ENCODE peak calls at places on chromosome 1, in ten cellular contexts. B, C, Y, T, O, W, R, K, D and U are unnamed samples.

GRCh38 chr1:229563241-229563640 is 4.7 kb upstream of the ABCB10 start:
- DNase-seq in B (no peak), C (no peak), Y (no peak), T (no peak), O (no peak), W (no peak), R (no peak), K (no peak), D (no peak), U (no peak)

GRCh38 chr1:109242387-109242786 is 7.0 kb upstream of the CELSR2 start:
- DNase-seq in B (no peak), C (no peak), Y (no peak), T (no peak), O (no peak), W (no peak), R (no peak), K (no peak), D (no peak), U (no peak)

GRCh38 chr1:24003331-24003972 is 23.3 kb upstream of the SRSF10 start:
- DNase-seq in B (no peak), C (peak; percentile 25), Y (no peak), T (no peak), O (peak; percentile 17), W (no peak), R (no peak), K (peak; percentile 70), D (no peak), U (peak; percentile 78)

GRCh38 chr1:24190970-24191570 is 4.0 kb upstream of the IFNLR1 start:
- DNase-seq in B (no peak), C (peak; percentile 98), Y (peak; percentile 26), T (no peak), O (no peak), W (no peak), R (no peak), K (no peak), D (no peak), U (no peak)

GRCh38 chr1:35364732-35365131 is 96.2 kb downstream of the ZMYM4 start:
- DNase-seq in B (no peak), C (peak; percentile 15), Y (no peak), T (no peak), O (no peak), W (no peak), R (no peak), K (no peak), D (no peak), U (no peak)

GRCh38 chr1:9901148-9902059 is 8.7 kb downstream of the CTNNBIP1 start:
- DNase-seq in B (no peak), C (no peak), Y (peak; percentile 42), T (no peak), O (no peak), W (no peak), R (peak; percentile 63), K (no peak), D (no peak), U (no peak)

GRCh38 chr1:242454262-242455051 is 70.0 kb downstream of the PLD5 start:
- DNase-seq in B (no peak), C (peak; percentile 9), Y (peak; percentile 3), T (peak; percentile 67), O (no peak), W (peak; percentile 16), R (no peak), K (peak; percentile 48), D (no peak), U (peak; percentile 3)

GRCh38 chr1:183567584-183567983 is 22.7 kb downstream of the NCF2 start:
- DNase-seq in B (no peak), C (peak; percentile 21), Y (peak; percentile 55), T (no peak), O (peak; percentile 32), W (no peak), R (peak; percentile 81), K (peak; percentile 80), D (no peak), U (no peak)

GRCh38 chr1:201546093-201546492 is 7.2 kb downstream of the NAV1 start:
- DNase-seq in B (no peak), C (no peak), Y (no peak), T (peak; percentile 35), O (no peak), W (no peak), R (no peak), K (no peak), D (no peak), U (no peak)

GRCh38 chr1:12594966-12595838 is 22.8 kb downstream of the DHRS3 start:
- DNase-seq in B (no peak), C (no peak), Y (peak; percentile 52), T (peak; percentile 90), O (no peak), W (peak; percentile 46), R (peak; percentile 70), K (peak; percentile 62), D (peak; percentile 58), U (no peak)

GRCh38 chr1:61241411-61241838 is 159.1 kb downstream of the NFIA start:
- DNase-seq in B (no peak), C (no peak), Y (peak; percentile 69), T (no peak), O (no peak), W (no peak), R (no peak), K (no peak), D (no peak), U (no peak)

GRCh38 chr1:25033828-25034451 is 103.9 kb upstream of the RUNX3 start:
- DNase-seq in B (no peak), C (no peak), Y (peak; percentile 43), T (no peak), O (no peak), W (no peak), R (peak; percentile 73), K (no peak), D (no peak), U (no peak)

GRCh38 chr1:54559771-54560231 is 11.8 kb downstream of the ACOT11 start:
- DNase-seq in B (no peak), C (no peak), Y (no peak), T (peak; percentile 75), O (no peak), W (no peak), R (no peak), K (no peak), D (no peak), U (no peak)

GRCh38 chr1:225004396-225004795 is 74.9 kb downstream of the DNAH14 start:
- DNase-seq in B (no peak), C (no peak), Y (no peak), T (peak; percentile 0), O (no peak), W (no peak), R (no peak), K (no peak), D (no peak), U (no peak)
- TF ChIP-seq CTCF in B (no peak), C (peak; percentile 45), Y (no peak), T (peak; percentile 27), O (peak; percentile 38), W (no peak), R (no peak), K (peak; percentile 35), D (peak; percentile 26), U (peak; percentile 16)

DNA sequence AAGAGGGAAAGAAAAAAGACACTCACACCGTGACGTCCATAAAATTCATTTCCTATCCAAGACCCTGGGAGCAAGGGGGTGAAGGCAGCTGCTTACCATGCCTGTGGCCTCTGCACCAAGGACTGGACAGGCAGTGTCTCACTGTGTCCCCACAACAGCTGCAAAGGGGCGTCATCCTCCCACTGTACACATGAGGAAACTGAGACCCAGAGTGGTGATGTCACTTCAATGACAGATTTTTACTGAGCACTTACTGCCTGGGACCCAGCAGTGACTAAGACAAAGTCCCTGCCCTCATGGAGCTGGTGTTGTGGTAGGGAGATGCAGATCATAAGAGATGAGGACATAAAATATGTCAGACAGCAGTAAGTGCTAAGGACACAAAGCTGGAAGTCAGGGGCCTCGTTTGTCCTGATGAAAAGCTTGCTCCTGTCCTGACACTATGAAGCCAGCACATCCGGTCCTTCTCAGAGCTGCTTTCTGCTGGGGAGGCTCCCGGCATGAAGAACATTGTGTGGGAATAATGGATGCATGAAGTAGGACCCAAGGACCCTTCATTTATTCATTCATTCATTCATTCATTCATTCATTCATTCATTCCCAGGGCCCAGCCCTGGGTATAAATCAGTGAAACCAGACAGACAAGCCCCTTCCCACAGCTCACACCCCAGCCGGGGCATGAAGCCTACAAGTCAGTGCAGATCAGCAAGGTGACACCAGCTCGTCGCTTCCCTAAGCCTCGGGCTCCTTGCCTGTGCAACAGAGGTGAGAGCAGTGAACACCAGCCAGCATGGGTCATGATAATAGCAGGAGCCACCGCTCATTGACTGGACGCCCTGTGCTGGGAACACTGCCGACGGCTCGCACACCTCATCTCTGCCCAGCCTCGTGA is 473.7 kb downstream of the MATN1 start:
- DNase-seq in B (no peak), C (no peak), Y (no peak), T (no peak), O (no peak), W (no peak), R (peak; percentile 37), K (no peak), D (no peak), U (no peak)
- TF ChIP-seq CTCF in B (no peak), C (no peak), Y (no peak), T (no peak), O (no peak), W (no peak), R (no peak), K (no peak), D (no peak), U (no peak)

GRCh38 chr1:16249838-16250241 is 12.9 kb upstream of the CPLANE2 start:
- DNase-seq in B (peak; percentile 7), C (no peak), Y (no peak), T (no peak), O (no peak), W (no peak), R (no peak), K (no peak), D (no peak), U (peak; percentile 69)
- TF ChIP-seq CTCF in B (no peak), C (no peak), Y (no peak), T (no peak), O (no peak), W (no peak), R (no peak), K (no peak), D (no peak), U (no peak)

GRCh38 chr1:245225709-245226464 is 71.1 kb downstream of the KIF26B start:
- DNase-seq in B (no peak), C (no peak), Y (no peak), T (no peak), O (no peak), W (no peak), R (no peak), K (no peak), D (no peak), U (no peak)

GRCh38 chr1:245232936-245233335 is 78.2 kb downstream of the KIF26B start:
- DNase-seq in B (no peak), C (no peak), Y (no peak), T (no peak), O (no peak), W (no peak), R (no peak), K (no peak), D (no peak), U (no peak)

GRCh38 chr1:245234217-245235120 is 79.7 kb downstream of the KIF26B start:
- DNase-seq in B (no peak), C (no peak), Y (no peak), T (no peak), O (no peak), W (no peak), R (no peak), K (no peak), D (peak; percentile 33), U (no peak)

GRCh38 chr1:245225267-245225666 is 70.5 kb downstream of the KIF26B start:
- DNase-seq in B (no peak), C (no peak), Y (no peak), T (no peak), O (no peak), W (no peak), R (no peak), K (no peak), D (no peak), U (no peak)

GRCh38 chr1:245229051-245229450 is 74.3 kb downstream of the KIF26B start:
- DNase-seq in B (no peak), C (no peak), Y (no peak), T (no peak), O (no peak), W (no peak), R (no peak), K (no peak), D (no peak), U (no peak)
- TF ChIP-seq CTCF in B (no peak), C (peak; percentile 10), Y (no peak), T (no peak), O (no peak), W (no peak), R (no peak), K (no peak), D (no peak), U (no peak)